ENCODE peak calls at places on chromosomes 11 and 22, in six cellular contexts. S is A549; X is Calu3; Y is C1 segment of cervical spinal cord; O is central memory CD8-positive, alpha-beta T cell; P is HS-27A. G is an unnamed sample.

GRCh38 chr11:67640021-67640757 is 626 bp upstream of the TBX10 start:
- DNase-seq in S (peak; percentile 77), X (peak; percentile 70), P (no peak), Y (no peak), O (peak; percentile 27), G (peak; percentile 58)

GRCh38 chr11:63783925-63784592 is 15.5 kb upstream of the ZFTA start:
- DNase-seq in O (no peak), X (no peak), Y (no peak), S (no peak), P (no peak), G (no peak)

GRCh38 chr11:129658558-129658882 is 157.1 kb upstream of the TMEM45B start:
- DNase-seq in O (no peak), S (no peak), Y (no peak), P (no peak), X (no peak), G (no peak)

GRCh38 chr22:36145881-36146280 is 14.7 kb downstream of the APOL3 start:
- DNase-seq in S (no peak), Y (no peak), X (no peak), O (no peak), P (no peak), G (no peak)

GRCh38 chr11:29751618-29752017 is 265.2 kb downstream of the KCNA4 start:
- DNase-seq in Y (no peak), P (peak; percentile 14), S (no peak), X (no peak), O (no peak), G (no peak)

GRCh38 chr11:110296226-110297081 is at the start of gene RDX:
- DNase-seq in Y (no peak), S (peak; percentile 70), P (peak; percentile 49), X (peak; percentile 76), O (no peak), G (peak; percentile 91)

GRCh38 chr22:16949561-16949960 is 58.5 kb downstream of the GAB4 start:
- DNase-seq in P (no peak), O (no peak), X (no peak), S (no peak), Y (no peak), G (no peak)

GRCh38 chr22:35335936-35336781 is 36.5 kb downstream of the TOM1 start:
- DNase-seq in O (no peak), P (no peak), S (no peak), Y (no peak), X (no peak), G (no peak)

GRCh38 chr22:24554316-24555159 is at the start of gene GUCD1:
- DNase-seq in O (no peak), S (no peak), X (peak; percentile 13), Y (no peak), P (peak; percentile 22), G (no peak)

GRCh38 chr22:45101828-45102227 is 61.9 kb upstream of the NUP50 start:
- DNase-seq in O (peak; percentile 11), S (peak; percentile 34), Y (no peak), X (peak; percentile 45), P (no peak), G (no peak)

GRCh38 chr11:63639195-63639832 is 25.1 kb upstream of the PLAAT3 start:
- DNase-seq in S (peak; percentile 31), X (no peak), P (no peak), Y (no peak), O (no peak), G (no peak)

GRCh38 chr11:8098879-8099278 is 17.9 kb downstream of the TUB start:
- DNase-seq in P (no peak), Y (no peak), O (peak; percentile 4), X (no peak), S (no peak), G (no peak)

GRCh38 chr11:17611049-17611448 is 64.0 kb downstream of the OTOG start:
- DNase-seq in P (no peak), S (no peak), Y (no peak), X (no peak), O (peak; percentile 8), G (no peak)

GRCh38 chr22:32206774-32207758 is 2.2 kb upstream of the RFPL2 start:
- DNase-seq in Y (no peak), P (no peak), S (peak; percentile 6), X (peak; percentile 68), O (no peak), G (peak; percentile 55)

GRCh38 chr11:38791346-38791961 is 2193.4 kb upstream of the RAG2 start:
- DNase-seq in O (no peak), Y (no peak), X (peak; percentile 56), P (peak; percentile 72), S (peak; percentile 22), G (peak; percentile 51)

GRCh38 chr11:106280041-106280440 is 202.6 kb downstream of the AASDHPPT start:
- DNase-seq in Y (no peak), O (no peak), S (no peak), X (no peak), P (no peak), G (no peak)

GRCh38 chr22:38315801-38316339 is 1.4 kb downstream of the CSNK1E start:
- DNase-seq in X (no peak), Y (no peak), P (no peak), S (no peak), O (no peak), G (no peak)

GRCh38 chr11:19087658-19088057 is 27.1 kb upstream of the MRGPRX2 start:
- DNase-seq in S (no peak), O (no peak), X (no peak), P (peak; percentile 59), Y (no peak), G (peak; percentile 52)

GRCh38 chr11:11179239-11179638 is 173.8 kb downstream of the CSNK2A3 start:
- DNase-seq in O (no peak), Y (no peak), P (peak; percentile 59), S (peak; percentile 43), X (peak; percentile 36), G (no peak)

GRCh38 chr11:128481135-128481534 is 106.2 kb downstream of the ETS1 start:
- DNase-seq in X (no peak), Y (no peak), S (no peak), P (no peak), O (no peak), G (no peak)

GRCh38 chr22:47783433-47784366 is 1021.2 kb downstream of the TBC1D22A start:
- DNase-seq in P (no peak), S (no peak), Y (no peak), X (no peak), O (no peak), G (no peak)

GRCh38 chr11:3153291-3153861 is 11.7 kb downstream of the OSBPL5 start:
- DNase-seq in Y (no peak), O (no peak), S (no peak), X (no peak), P (no peak), G (no peak)

GRCh38 chr11:47087801-47088200 is 88.9 kb downstream of the ARFGAP2 start:
- DNase-seq in Y (no peak), O (no peak), S (no peak), X (no peak), P (no peak), G (no peak)

GRCh38 chr11:116310215-116310614 is 462.6 kb downstream of the BUD13 start:
- DNase-seq in S (no peak), X (no peak), P (no peak), O (no peak), Y (no peak), G (no peak)

GRCh38 chr11:19432370-19433163 is 191.8 kb upstream of the E2F8 start:
- DNase-seq in Y (no peak), S (no peak), P (no peak), X (no peak), O (no peak), G (peak; percentile 72)

GRCh38 chr22:23511627-23512347 is 68.3 kb downstream of the IGLL1 start:
- DNase-seq in O (no peak), S (no peak), Y (no peak), X (no peak), P (no peak), G (no peak)

GRCh38 chr11:69326622-69327219 is 32.8 kb downstream of the MYEOV start:
- DNase-seq in Y (no peak), P (no peak), X (no peak), O (no peak), S (no peak), G (no peak)